ENCODE peak calls at places on chromosomes 7 and 10, in four cellular contexts. K is HL-60, I is K562, G is GM12878. F is an unnamed sample.

GRCh38 chr10:89554433-89554832 is 19.0 kb upstream of the SLC16A12 start:
- DNase-seq in G (no peak), K (no peak), I (no peak), F (no peak)

GRCh38 chr7:101553771-101554445 is 75.2 kb downstream of the MYL10 start:
- DNase-seq in K (no peak), I (peak), G (no peak), F (no peak)

GRCh38 chr7:91784469-91784868 is 96.0 kb downstream of the MTERF1 start:
- DNase-seq in I (peak), K (no peak), G (no peak), F (no peak)

GRCh38 chr7:40329601-40330153 is 194.9 kb downstream of the SUGCT start:
- DNase-seq in I (peak), K (no peak), G (no peak), F (peak)

GRCh38 chr10:100890141-100890695 is 22.5 kb upstream of the SLF2 start:
- DNase-seq in G (no peak), K (no peak), I (no peak), F (no peak)

GRCh38 chr7:128904381-128905197 is 5.9 kb downstream of the KCP start:
- DNase-seq in K (no peak), I (peak), G (peak), F (peak)

GRCh38 chr7:117217636-117218035 is 105.2 kb downstream of the WNT2 start:
- DNase-seq in G (no peak), I (no peak), K (no peak), F (no peak)

GRCh38 chr7:30274641-30275040 is 9.8 kb upstream of the ZNRF2 start:
- DNase-seq in I (no peak), G (no peak), K (no peak), F (no peak)

GRCh38 chr7:131948434-131949053 is 392.1 kb upstream of the PODXL start:
- DNase-seq in K (no peak), I (no peak), G (no peak), F (no peak)

GRCh38 chr7:46071601-46072000 is 150.5 kb upstream of the IGFBP3 start:
- DNase-seq in G (no peak), K (no peak), I (no peak), F (no peak)

GRCh38 chr7:139523199-139523941 is at the start of gene CLEC2L:
- DNase-seq in G (no peak), I (peak), K (no peak), F (no peak)

GRCh38 chr10:6048281-6049030 is 13.7 kb downstream of the IL2RA start:
- DNase-seq in I (no peak), K (no peak), G (no peak), F (no peak)

GRCh38 chr10:6052247-6053221 is 9.6 kb downstream of the IL2RA start:
- DNase-seq in I (no peak), K (no peak), G (peak), F (no peak)

GRCh38 chr10:6053303-6053702 is 8.9 kb downstream of the IL2RA start:
- DNase-seq in I (no peak), K (no peak), G (no peak), F (no peak)

GRCh38 chr10:6049031-6049400 is 13.2 kb downstream of the IL2RA start:
- DNase-seq in I (no peak), G (no peak), K (no peak), F (no peak)

GRCh38 chr10:6050801-6051445 is 11.2 kb downstream of the IL2RA start:
- DNase-seq in K (no peak), I (peak), G (peak), F (peak)
- TF ChIP-seq SPI1 in K (no peak), I (no peak), G (no peak), F (no peak)

GRCh38 chr7:98922392-98923107 is 44.2 kb downstream of the TRRAP start:
- DNase-seq in I (peak), G (no peak), K (no peak), F (no peak)
- TF ChIP-seq POLR2AphosphoS5 in I (no peak), G (no peak), K (no peak), F (no peak)

DNA sequence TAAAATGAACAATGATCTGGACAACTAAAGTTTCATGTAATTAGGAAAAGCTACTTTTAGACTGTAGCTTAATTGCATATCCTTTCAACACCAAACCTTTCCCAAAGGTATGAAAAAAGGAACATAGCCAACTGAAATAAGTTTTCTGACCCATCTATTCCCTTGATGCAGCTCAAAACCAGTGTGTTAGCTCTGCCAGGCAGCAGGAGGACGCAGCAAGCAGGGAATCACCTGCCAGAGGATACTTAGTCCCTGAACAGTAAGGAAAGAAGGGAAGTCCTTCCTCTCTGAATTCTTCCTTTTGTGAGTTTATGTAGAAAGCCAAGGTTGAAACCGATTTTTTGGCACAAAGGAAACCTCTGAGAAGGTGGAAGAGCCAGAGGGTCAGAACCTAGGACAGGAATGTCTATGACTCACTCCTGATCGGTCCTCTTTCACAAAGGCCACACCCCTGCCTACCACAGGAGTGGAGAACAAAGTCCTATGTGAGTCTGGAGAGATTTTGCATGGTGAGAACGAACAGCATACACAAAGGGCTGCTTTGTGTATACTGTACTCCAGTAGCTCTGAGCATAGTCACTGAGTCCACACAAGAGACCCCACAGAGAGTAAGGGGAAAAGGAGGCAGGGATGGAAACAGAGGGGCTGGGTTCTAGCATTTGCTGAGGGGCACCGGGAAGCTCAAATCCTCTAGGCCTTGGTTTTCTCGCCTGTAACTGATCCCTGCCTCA is 68.8 kb upstream of the GSDME start:
- DNase-seq in G (no peak), I (peak), K (no peak), F (no peak)
- TF ChIP-seq SPI1 in G (no peak), I (no peak), K (no peak), F (no peak)

GRCh38 chr10:112131996-112132395 is 51.6 kb downstream of the GPAM start:
- DNase-seq in K (no peak), I (no peak), G (no peak), F (no peak)

GRCh38 chr10:112135604-112136003 is 48.0 kb downstream of the GPAM start:
- DNase-seq in G (no peak), K (no peak), I (no peak), F (no peak)

GRCh38 chr10:112136816-112137215 is 46.7 kb downstream of the GPAM start:
- DNase-seq in K (no peak), G (no peak), I (no peak), F (no peak)

GRCh38 chr10:112131361-112131760 is 52.2 kb downstream of the GPAM start:
- DNase-seq in G (no peak), I (no peak), K (no peak), F (no peak)

DNA sequence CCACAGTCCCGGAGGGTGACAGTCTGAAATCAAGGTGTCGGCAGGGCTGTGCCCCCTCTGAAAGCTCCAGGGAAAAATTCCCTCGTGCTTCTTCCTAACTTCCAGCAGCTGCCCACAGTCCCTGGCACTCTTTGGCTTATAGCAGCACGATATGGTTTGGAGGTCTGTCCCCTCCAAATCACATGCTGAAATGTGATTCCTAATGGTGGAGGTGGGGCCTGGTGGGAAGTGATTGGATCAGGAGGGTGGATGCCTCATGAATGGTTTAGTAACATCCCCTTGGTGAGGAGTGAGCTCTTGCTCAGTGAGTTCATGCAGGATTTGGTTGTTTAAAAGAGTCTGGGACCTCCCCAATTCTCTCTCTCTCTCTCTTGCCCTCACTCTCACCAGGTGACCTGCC is 51.1 kb downstream of the GPAM start:
- DNase-seq in G (no peak), K (no peak), I (no peak), F (no peak)
- TF ChIP-seq POLR2AphosphoS5 in G (no peak), K (no peak), I (no peak), F (no peak)

GRCh38 chr7:113768256-113768847 is 150.5 kb downstream of the PPP1R3A start:
- DNase-seq in G (no peak), I (no peak), K (no peak), F (no peak)

GRCh38 chr7:113770146-113770738 is 148.6 kb downstream of the PPP1R3A start:
- DNase-seq in I (no peak), K (no peak), G (no peak), F (no peak)

GRCh38 chr7:113775401-113775800 is 143.4 kb downstream of the PPP1R3A start:
- DNase-seq in I (no peak), K (no peak), G (no peak), F (no peak)

GRCh38 chr7:113775804-113776203 is 143.0 kb downstream of the PPP1R3A start:
- DNase-seq in G (no peak), I (no peak), K (no peak), F (no peak)

DNA sequence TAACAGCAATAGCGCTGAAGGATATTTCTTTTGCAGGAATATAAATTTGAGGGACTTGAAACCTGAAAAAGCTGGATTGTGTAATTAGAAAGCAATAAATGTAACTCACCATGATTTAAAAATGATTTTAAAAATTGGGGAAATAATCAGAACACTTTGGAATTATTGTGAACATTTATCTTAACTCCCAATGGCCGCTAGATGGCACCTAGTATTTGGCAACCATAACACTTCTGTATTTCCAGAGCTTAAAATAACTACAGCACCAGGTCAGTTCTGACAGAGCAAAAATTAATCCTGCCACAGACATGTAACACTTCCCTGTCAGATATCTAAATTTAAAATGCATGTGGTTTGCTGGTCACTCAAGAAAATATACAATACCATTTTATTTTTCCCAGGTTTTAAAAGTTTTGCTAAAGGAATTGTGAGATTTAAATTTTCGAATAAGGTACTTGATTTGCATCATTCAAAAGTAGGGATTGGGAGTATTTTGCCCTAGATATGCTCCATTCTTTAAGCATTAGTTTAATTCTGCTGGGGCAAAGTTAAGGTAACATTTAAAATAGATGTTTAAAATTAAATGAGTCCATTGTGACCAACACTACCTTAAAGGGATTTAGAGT is 144.5 kb downstream of the PPP1R3A start:
- DNase-seq in G (no peak), I (peak), K (no peak), F (peak)
- TF ChIP-seq SPI1 in G (no peak), I (no peak), K (peak), F (peak)

DNA sequence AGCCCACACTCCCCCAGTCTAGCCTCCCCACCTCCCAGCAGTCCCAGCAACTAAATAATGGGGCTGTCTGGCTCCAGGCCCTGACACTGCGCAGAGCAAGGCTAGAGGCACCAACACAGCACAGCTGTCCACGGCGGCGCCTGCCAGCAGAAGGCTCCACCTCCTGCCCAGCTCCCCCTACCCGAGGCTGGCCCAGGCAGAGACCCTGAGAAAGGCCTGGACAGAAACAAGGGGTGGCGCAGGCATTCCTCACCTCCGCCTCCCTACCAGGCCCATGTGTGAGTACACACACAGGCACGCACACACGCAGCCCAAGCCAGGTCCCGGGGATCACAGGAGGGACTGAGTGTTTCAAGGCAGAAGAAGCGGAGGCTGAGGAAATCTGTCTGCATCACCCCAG is 6.0 kb downstream of the KCNH2 start:
- DNase-seq in G (no peak), I (no peak), K (no peak), F (no peak)
- TF ChIP-seq POLR2AphosphoS5 in G (no peak), I (no peak), K (no peak), F (no peak)

DNA sequence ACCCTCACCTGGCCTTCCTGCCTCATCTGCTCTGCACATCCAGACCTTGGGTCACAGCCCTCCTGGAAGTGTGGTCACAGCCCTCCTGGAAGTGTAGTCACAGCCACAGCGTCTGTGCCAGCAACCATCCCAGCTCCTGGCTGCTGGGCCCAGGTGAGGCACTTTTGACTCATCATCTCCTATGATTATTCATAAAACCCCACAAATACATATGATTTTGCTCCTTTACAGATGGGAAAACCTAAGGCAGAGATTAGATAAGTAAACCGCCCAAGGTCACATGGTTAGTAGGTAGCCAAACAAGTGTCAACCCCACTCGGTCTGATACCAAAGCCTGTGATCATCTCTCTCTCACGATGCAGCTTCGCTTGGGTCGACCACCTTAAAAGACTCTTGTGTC is 94.3 kb downstream of the PRLHR start:
- DNase-seq in I (no peak), G (no peak), K (no peak), F (no peak)
- TF ChIP-seq SPI1 in I (no peak), G (no peak), K (no peak), F (no peak)

GRCh38 chr7:71191766-71192165 is 59.8 kb downstream of the GALNT17 start:
- DNase-seq in I (no peak), K (no peak), G (no peak), F (no peak)

GRCh38 chr7:71184136-71184535 is 52.2 kb downstream of the GALNT17 start:
- DNase-seq in I (no peak), G (no peak), K (no peak), F (no peak)

GRCh38 chr7:71184609-71185008 is 52.7 kb downstream of the GALNT17 start:
- DNase-seq in G (no peak), I (no peak), K (no peak), F (no peak)

GRCh38 chr7:71182536-71182935 is 50.6 kb downstream of the GALNT17 start:
- DNase-seq in K (no peak), G (no peak), I (no peak), F (no peak)

DNA sequence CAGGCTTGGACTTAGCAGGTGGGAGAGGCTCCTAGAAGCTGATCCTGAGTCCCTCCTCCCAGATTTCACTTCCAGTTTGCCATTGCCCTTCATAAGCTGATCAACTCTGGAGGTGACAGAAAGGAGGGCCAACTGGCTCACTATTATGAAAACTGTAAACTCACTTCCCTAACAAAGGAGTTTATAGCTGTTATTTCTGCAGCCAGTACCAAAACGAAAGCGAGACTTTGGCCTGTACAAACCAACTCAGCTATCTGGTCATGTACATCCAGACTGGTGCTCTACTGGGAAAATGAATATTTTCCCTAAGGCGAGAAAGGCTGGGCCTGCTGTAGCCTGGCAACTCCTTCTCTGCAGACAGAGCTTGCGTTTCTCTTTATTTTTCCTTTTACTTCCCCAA is 54.6 kb downstream of the GALNT17 start:
- DNase-seq in K (no peak), I (no peak), G (no peak), F (no peak)
- TF ChIP-seq POLR2AphosphoS5 in K (no peak), I (no peak), G (no peak), F (no peak)

GRCh38 chr10:113666682-113667252 is 2.9 kb upstream of the NRAP start:
- DNase-seq in G (no peak), K (no peak), I (no peak), F (no peak)
- TF ChIP-seq SPI1 in G (no peak), K (no peak), I (no peak), F (no peak)

DNA sequence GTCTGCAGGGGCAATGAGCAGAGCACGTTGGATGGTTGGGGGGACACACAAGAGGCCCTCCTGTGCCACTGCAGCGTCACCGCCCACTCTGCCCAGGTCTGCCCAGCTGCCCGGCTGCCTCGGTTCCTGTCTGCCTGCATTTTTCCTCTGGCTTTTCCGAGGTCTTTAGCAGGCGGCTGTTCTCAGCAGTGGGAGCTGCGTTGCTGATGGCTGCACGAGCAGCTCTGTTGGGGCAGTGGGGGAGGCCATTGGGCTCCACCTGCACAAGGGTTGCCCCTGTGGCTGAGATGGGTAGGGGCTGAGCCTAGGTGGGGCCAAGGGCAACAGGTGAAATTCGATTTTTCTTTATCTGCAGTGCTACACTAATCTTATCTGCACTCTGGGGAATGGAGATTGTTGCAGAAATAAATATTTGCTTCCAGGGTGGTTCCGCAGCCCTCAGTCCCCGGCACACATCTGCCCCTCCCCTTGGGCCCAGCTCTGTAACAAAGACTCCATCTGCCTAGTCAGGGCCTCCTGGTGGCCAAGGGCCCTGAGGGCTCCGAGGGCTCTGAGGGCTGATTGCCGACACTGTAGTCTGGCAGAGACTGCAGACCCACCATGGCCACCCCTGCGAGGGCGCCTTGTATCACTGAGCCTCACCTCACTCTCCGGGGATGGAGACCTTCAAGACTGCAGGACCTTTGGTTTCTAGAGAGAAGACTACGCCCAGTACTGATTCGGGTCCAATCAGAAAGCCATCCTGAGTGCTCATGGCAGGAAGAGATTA is 141.7 kb upstream of the SHH start:
- DNase-seq in I (no peak), G (no peak), K (no peak), F (no peak)
- TF ChIP-seq POLR2AphosphoS5 in I (no peak), G (no peak), K (no peak), F (no peak)

F was measured in GM12891.